ENCODE peak calls at places on chromosomes 2 and 18, in eight cellular contexts. One of them, this sample, is unnamed.

GRCh38 chr2:130834091-130834922 is 2.4 kb upstream of the ARHGEF4 start:
- DNase-seq in stimulated activated CD4-positive, alpha-beta T cell treated with anti-CD3 and anti-CD28 coated beads, Interleukin-2, amount 100 ng/mL, for 24 hours: no peak
- DNase-seq in GM23248: peak
- DNase-seq in body of pancreas: peak
- DNase-seq in psoas muscle: peak
- DNase-seq in ecto neural progenitor cell: no peak
- DNase-seq in colonic mucosa: no peak
- DNase-seq in GM04503: no peak
- DNase-seq in this sample: no peak

GRCh38 chr2:56084117-56084936 is 99.5 kb upstream of the CCDC85A start:
- DNase-seq in stimulated activated CD4-positive, alpha-beta T cell treated with anti-CD3 and anti-CD28 coated beads, Interleukin-2, amount 100 ng/mL, for 24 hours: no peak
- DNase-seq in GM23248: no peak
- DNase-seq in body of pancreas: no peak
- DNase-seq in psoas muscle: no peak
- DNase-seq in ecto neural progenitor cell: no peak
- DNase-seq in colonic mucosa: no peak
- DNase-seq in GM04503: no peak
- DNase-seq in this sample: no peak

GRCh38 chr2:161796192-161796591 is 172.0 kb downstream of the SLC4A10 start:
- DNase-seq in stimulated activated CD4-positive, alpha-beta T cell treated with anti-CD3 and anti-CD28 coated beads, Interleukin-2, amount 100 ng/mL, for 24 hours: no peak
- DNase-seq in GM23248: peak
- DNase-seq in body of pancreas: peak
- DNase-seq in psoas muscle: peak
- DNase-seq in ecto neural progenitor cell: no peak
- DNase-seq in colonic mucosa: no peak
- DNase-seq in GM04503: no peak
- DNase-seq in this sample: no peak

GRCh38 chr18:13433685-13434084 is 215.1 kb downstream of the LDLRAD4 start:
- DNase-seq in stimulated activated CD4-positive, alpha-beta T cell treated with anti-CD3 and anti-CD28 coated beads, Interleukin-2, amount 100 ng/mL, for 24 hours: no peak
- DNase-seq in GM23248: peak
- DNase-seq in body of pancreas: no peak
- DNase-seq in psoas muscle: no peak
- DNase-seq in ecto neural progenitor cell: no peak
- DNase-seq in colonic mucosa: no peak
- DNase-seq in GM04503: no peak
- DNase-seq in this sample: no peak

GRCh38 chr2:69154031-69154430 is 141.1 kb downstream of the ANTXR1 start:
- DNase-seq in stimulated activated CD4-positive, alpha-beta T cell treated with anti-CD3 and anti-CD28 coated beads, Interleukin-2, amount 100 ng/mL, for 24 hours: no peak
- DNase-seq in GM23248: peak
- DNase-seq in body of pancreas: no peak
- DNase-seq in psoas muscle: no peak
- DNase-seq in ecto neural progenitor cell: no peak
- DNase-seq in colonic mucosa: no peak
- DNase-seq in GM04503: peak
- DNase-seq in this sample: no peak

GRCh38 chr2:223414646-223415045 is 187.5 kb downstream of the SCG2 start:
- DNase-seq in stimulated activated CD4-positive, alpha-beta T cell treated with anti-CD3 and anti-CD28 coated beads, Interleukin-2, amount 100 ng/mL, for 24 hours: no peak
- DNase-seq in GM23248: peak
- DNase-seq in body of pancreas: no peak
- DNase-seq in psoas muscle: peak
- DNase-seq in ecto neural progenitor cell: no peak
- DNase-seq in colonic mucosa: no peak
- DNase-seq in GM04503: peak
- DNase-seq in this sample: no peak

GRCh38 chr2:159446201-159446600 is 159.7 kb upstream of the WDSUB1 start:
- DNase-seq in stimulated activated CD4-positive, alpha-beta T cell treated with anti-CD3 and anti-CD28 coated beads, Interleukin-2, amount 100 ng/mL, for 24 hours: no peak
- DNase-seq in GM23248: no peak
- DNase-seq in body of pancreas: no peak
- DNase-seq in psoas muscle: no peak
- DNase-seq in ecto neural progenitor cell: no peak
- DNase-seq in colonic mucosa: no peak
- DNase-seq in GM04503: no peak
- DNase-seq in this sample: no peak

GRCh38 chr2:210795506-210795905 is 239.1 kb downstream of the CPS1 start:
- DNase-seq in stimulated activated CD4-positive, alpha-beta T cell treated with anti-CD3 and anti-CD28 coated beads, Interleukin-2, amount 100 ng/mL, for 24 hours: no peak
- DNase-seq in GM23248: no peak
- DNase-seq in body of pancreas: no peak
- DNase-seq in psoas muscle: no peak
- DNase-seq in ecto neural progenitor cell: no peak
- DNase-seq in colonic mucosa: no peak
- DNase-seq in GM04503: no peak
- DNase-seq in this sample: no peak

GRCh38 chr2:146990311-146990781 is 854.5 kb upstream of the ACVR2A start:
- DNase-seq in stimulated activated CD4-positive, alpha-beta T cell treated with anti-CD3 and anti-CD28 coated beads, Interleukin-2, amount 100 ng/mL, for 24 hours: no peak
- DNase-seq in GM23248: peak
- DNase-seq in body of pancreas: no peak
- DNase-seq in psoas muscle: no peak
- DNase-seq in ecto neural progenitor cell: no peak
- DNase-seq in colonic mucosa: no peak
- DNase-seq in GM04503: no peak
- DNase-seq in this sample: no peak

GRCh38 chr2:173831312-173832229 is 133.6 kb downstream of the SP3 start:
- DNase-seq in stimulated activated CD4-positive, alpha-beta T cell treated with anti-CD3 and anti-CD28 coated beads, Interleukin-2, amount 100 ng/mL, for 24 hours: no peak
- DNase-seq in GM23248: peak
- DNase-seq in body of pancreas: peak
- DNase-seq in psoas muscle: peak
- DNase-seq in ecto neural progenitor cell: peak
- DNase-seq in colonic mucosa: peak
- DNase-seq in GM04503: peak
- DNase-seq in this sample: no peak

GRCh38 chr2:100842241-100842922 is 22.4 kb downstream of the NPAS2 start:
- DNase-seq in stimulated activated CD4-positive, alpha-beta T cell treated with anti-CD3 and anti-CD28 coated beads, Interleukin-2, amount 100 ng/mL, for 24 hours: no peak
- DNase-seq in GM23248: no peak
- DNase-seq in body of pancreas: no peak
- DNase-seq in psoas muscle: no peak
- DNase-seq in ecto neural progenitor cell: no peak
- DNase-seq in colonic mucosa: no peak
- DNase-seq in GM04503: no peak
- DNase-seq in this sample: no peak

GRCh38 chr18:76445275-76445674 is 49.8 kb downstream of the ZNF516 start:
- DNase-seq in stimulated activated CD4-positive, alpha-beta T cell treated with anti-CD3 and anti-CD28 coated beads, Interleukin-2, amount 100 ng/mL, for 24 hours: no peak
- DNase-seq in GM23248: peak
- DNase-seq in body of pancreas: no peak
- DNase-seq in psoas muscle: no peak
- DNase-seq in ecto neural progenitor cell: no peak
- DNase-seq in colonic mucosa: no peak
- DNase-seq in GM04503: peak
- DNase-seq in this sample: no peak

GRCh38 chr2:8851811-8852560 is 14.6 kb upstream of the KIDINS220 start:
- DNase-seq in stimulated activated CD4-positive, alpha-beta T cell treated with anti-CD3 and anti-CD28 coated beads, Interleukin-2, amount 100 ng/mL, for 24 hours: no peak
- DNase-seq in GM23248: peak
- DNase-seq in body of pancreas: no peak
- DNase-seq in psoas muscle: no peak
- DNase-seq in ecto neural progenitor cell: no peak
- DNase-seq in colonic mucosa: no peak
- DNase-seq in GM04503: no peak
- DNase-seq in this sample: no peak

GRCh38 chr2:141151611-141152286 is 979.1 kb downstream of the LRP1B start:
- DNase-seq in stimulated activated CD4-positive, alpha-beta T cell treated with anti-CD3 and anti-CD28 coated beads, Interleukin-2, amount 100 ng/mL, for 24 hours: no peak
- DNase-seq in GM23248: no peak
- DNase-seq in body of pancreas: no peak
- DNase-seq in psoas muscle: no peak
- DNase-seq in ecto neural progenitor cell: no peak
- DNase-seq in colonic mucosa: no peak
- DNase-seq in GM04503: no peak
- DNase-seq in this sample: no peak

GRCh38 chr2:185567196-185567595 is 171.4 kb upstream of the FSIP2 start:
- DNase-seq in stimulated activated CD4-positive, alpha-beta T cell treated with anti-CD3 and anti-CD28 coated beads, Interleukin-2, amount 100 ng/mL, for 24 hours: no peak
- DNase-seq in GM23248: no peak
- DNase-seq in body of pancreas: no peak
- DNase-seq in psoas muscle: no peak
- DNase-seq in ecto neural progenitor cell: no peak
- DNase-seq in colonic mucosa: no peak
- DNase-seq in GM04503: no peak
- DNase-seq in this sample: no peak

GRCh38 chr2:70043252-70043875 is 43.9 kb upstream of the PCBP1 start:
- DNase-seq in stimulated activated CD4-positive, alpha-beta T cell treated with anti-CD3 and anti-CD28 coated beads, Interleukin-2, amount 100 ng/mL, for 24 hours: peak
- DNase-seq in GM23248: no peak
- DNase-seq in body of pancreas: no peak
- DNase-seq in psoas muscle: no peak
- DNase-seq in ecto neural progenitor cell: no peak
- DNase-seq in colonic mucosa: no peak
- DNase-seq in GM04503: no peak
- DNase-seq in this sample: peak

GRCh38 chr18:10213526-10213925 is 240.9 kb upstream of the APCDD1 start:
- DNase-seq in stimulated activated CD4-positive, alpha-beta T cell treated with anti-CD3 and anti-CD28 coated beads, Interleukin-2, amount 100 ng/mL, for 24 hours: no peak
- DNase-seq in GM23248: peak
- DNase-seq in body of pancreas: no peak
- DNase-seq in psoas muscle: no peak
- DNase-seq in ecto neural progenitor cell: no peak
- DNase-seq in colonic mucosa: no peak
- DNase-seq in GM04503: no peak
- DNase-seq in this sample: no peak